ENCODE peak calls at places on chromosome 10, in seven cellular contexts. R is chondrocyte; S is H1; B is foreskin keratinocyte; J is endodermal cell; G is CD4-positive, alpha-beta T cell; O is prostate gland. V is an unnamed sample.

GRCh38 chr10:6023661-6024333 is 38.4 kb downstream of the IL2RA start:
- DNase-seq in R (no peak), S (no peak), B (no peak), J (no peak), G (no peak), O (peak; percentile 31), V (no peak)

GRCh38 chr10:62050941-62051433 is 149.5 kb downstream of the ARID5B start:
- DNase-seq in R (no peak), S (no peak), B (peak; percentile 79), J (no peak), G (peak; percentile 69), O (peak; percentile 40), V (peak; percentile 32)

GRCh38 chr10:120833222-120833928 is 17.8 kb upstream of the WDR11 start:
- DNase-seq in R (no peak), S (no peak), B (peak; percentile 10), J (no peak), G (no peak), O (no peak), V (no peak)

GRCh38 chr10:32084484-32084883 is 28.3 kb upstream of the KIF5B start:
- DNase-seq in R (no peak), S (no peak), B (no peak), J (no peak), G (no peak), O (no peak), V (no peak)

GRCh38 chr10:92126100-92126650 is 164.7 kb downstream of the CPEB3 start:
- DNase-seq in R (no peak), S (no peak), B (no peak), J (no peak), G (no peak), O (no peak), V (no peak)

GRCh38 chr10:110859947-110860376 is 11.8 kb upstream of the PDCD4 start:
- DNase-seq in R (no peak), S (no peak), B (no peak), J (peak; percentile 22), G (no peak), O (no peak), V (no peak)

GRCh38 chr10:5832946-5833345 is 19.7 kb upstream of the GDI2 start:
- DNase-seq in R (peak; percentile 87), S (no peak), B (no peak), J (peak; percentile 42), G (no peak), O (peak; percentile 78), V (peak; percentile 2)

GRCh38 chr10:102682441-102682840 is 31.8 kb downstream of the ARL3 start:
- DNase-seq in R (no peak), S (no peak), B (no peak), J (no peak), G (no peak), O (no peak), V (no peak)

GRCh38 chr10:33822774-33823173 is 488.3 kb upstream of the NRP1 start:
- DNase-seq in R (no peak), S (no peak), B (no peak), J (no peak), G (no peak), O (no peak), V (no peak)

GRCh38 chr10:46033602-46034011 is 3.2 kb upstream of the NCOA4 start:
- DNase-seq in R (no peak), S (no peak), B (no peak), J (no peak), G (no peak), O (no peak), V (no peak)

GRCh38 chr10:127536972-127537760 is 11.9 kb upstream of the NPS start:
- DNase-seq in R (no peak), S (no peak), B (no peak), J (no peak), G (no peak), O (no peak), V (no peak)

GRCh38 chr10:101287922-101288638 is 58.8 kb upstream of the LBX1 start:
- DNase-seq in R (no peak), S (no peak), B (no peak), J (peak; percentile 92), G (no peak), O (no peak), V (no peak)

GRCh38 chr10:99775850-99776249 is 6.6 kb upstream of the ABCC2 start:
- DNase-seq in R (no peak), S (no peak), B (peak; percentile 54), J (no peak), G (no peak), O (no peak), V (no peak)

GRCh38 chr10:30591249-30591670 is 38.3 kb downstream of the LYZL2 start:
- DNase-seq in R (no peak), S (no peak), B (no peak), J (peak; percentile 83), G (peak; percentile 8), O (peak; percentile 24), V (peak; percentile 28)

GRCh38 chr10:89563861-89564478 is 28.6 kb upstream of the SLC16A12 start:
- DNase-seq in R (no peak), S (no peak), B (no peak), J (no peak), G (no peak), O (peak; percentile 22), V (peak; percentile 55)

GRCh38 chr10:11663763-11664555 is 52.5 kb upstream of the USP6NL start:
- DNase-seq in R (no peak), S (no peak), B (no peak), J (no peak), G (no peak), O (no peak), V (peak; percentile 61)

GRCh38 chr10:60820093-60820769 is 42.0 kb downstream of the CDK1 start:
- DNase-seq in R (no peak), S (no peak), B (no peak), J (peak; percentile 56), G (no peak), O (no peak), V (peak; percentile 11)

GRCh38 chr10:77633376-77633775 is 4.2 kb downstream of the KCNMA1 start:
- DNase-seq in R (no peak), S (no peak), B (no peak), J (no peak), G (no peak), O (no peak), V (no peak)

GRCh38 chr10:132726951-132727350 is 59.0 kb downstream of the NKX6-2 start:
- DNase-seq in R (no peak), S (no peak), B (no peak), J (no peak), G (no peak), O (no peak), V (no peak)

GRCh38 chr10:69861251-69862240 is 59.8 kb downstream of the COL13A1 start:
- DNase-seq in R (no peak), S (no peak), B (peak; percentile 72), J (peak; percentile 75), G (no peak), O (no peak), V (no peak)

GRCh38 chr10:97332586-97333350 is 1.8 kb downstream of the FRAT2 start:
- DNase-seq in R (no peak), S (no peak), B (peak; percentile 60), J (peak; percentile 76), G (no peak), O (peak; percentile 76), V (no peak)

GRCh38 chr10:59175538-59176240 is 754 bp upstream of the PHYHIPL start:
- DNase-seq in R (peak; percentile 25), S (no peak), B (no peak), J (no peak), G (no peak), O (peak; percentile 8), V (no peak)

GRCh38 chr10:108412323-108412722 is 1247.8 kb upstream of the SORCS1 start:
- DNase-seq in R (no peak), S (no peak), B (no peak), J (no peak), G (no peak), O (no peak), V (no peak)

GRCh38 chr10:90088008-90088322 is 386.6 kb downstream of the KIF20B start:
- DNase-seq in R (no peak), S (no peak), B (no peak), J (no peak), G (no peak), O (no peak), V (no peak)

GRCh38 chr10:21702633-21703111 is 168.6 kb downstream of the MLLT10 start:
- DNase-seq in R (no peak), S (no peak), B (no peak), J (no peak), G (no peak), O (no peak), V (peak; percentile 43)

GRCh38 chr10:111525696-111526095 is 448.9 kb downstream of the ADRA2A start:
- DNase-seq in R (no peak), S (no peak), B (no peak), J (no peak), G (no peak), O (no peak), V (no peak)

GRCh38 chr10:132021504-132022143 is 39.9 kb upstream of the BNIP3 start:
- DNase-seq in R (no peak), S (no peak), B (no peak), J (no peak), G (no peak), O (no peak), V (no peak)

GRCh38 chr10:124864421-124865193 is 63.0 kb downstream of the ABRAXAS2 start:
- DNase-seq in R (no peak), S (no peak), B (no peak), J (no peak), G (no peak), O (peak; percentile 26), V (no peak)

GRCh38 chr10:1047937-1048336 is 982 bp downstream of the IDI1 start:
- DNase-seq in R (no peak), S (no peak), B (no peak), J (peak; percentile 67), G (no peak), O (no peak), V (no peak)

GRCh38 chr10:43901302-43901701 is 252.6 kb upstream of the ZNF32 start:
- DNase-seq in R (no peak), S (no peak), B (no peak), J (no peak), G (no peak), O (no peak), V (no peak)
- TF ChIP-seq CTCF in R (peak; percentile 43), S (no peak), B (no peak), J (peak; percentile 50), G (no peak), O (peak; percentile 20), V (no peak)

GRCh38 chr10:79202188-79203013 is 133.6 kb downstream of the ZMIZ1 start:
- DNase-seq in R (peak; percentile 81), S (no peak), B (no peak), J (peak; percentile 86), G (peak; percentile 9), O (no peak), V (peak; percentile 49)
- TF ChIP-seq CTCF in R (peak; percentile 77), S (peak; percentile 62), B (peak; percentile 69), J (peak; percentile 82), G (peak; percentile 27), O (peak; percentile 20), V (peak; percentile 73)

GRCh38 chr10:35236739-35237138 is 99.6 kb upstream of the CCNY start:
- DNase-seq in R (no peak), S (no peak), B (no peak), J (no peak), G (no peak), O (no peak), V (no peak)
- TF ChIP-seq CTCF in R (peak; percentile 75), S (peak; percentile 10), B (peak; percentile 51), J (peak; percentile 78), G (no peak), O (no peak), V (peak; percentile 3)

GRCh38 chr10:44863344-44864041 is 47.6 kb upstream of the TMEM72 start:
- DNase-seq in R (no peak), S (no peak), B (no peak), J (peak; percentile 80), G (no peak), O (no peak), V (no peak)
- TF ChIP-seq CTCF in R (no peak), S (peak; percentile 60), B (no peak), J (peak; percentile 79), G (no peak), O (no peak), V (no peak)